ENCODE peak calls at places on chromosomes 3 and 15, in ten cellular contexts. J is activated naive CD8-positive, alpha-beta T cell treated with anti-CD3 and anti-CD28 coated beads for 36 hours; K is skeletal muscle cell; W is colonic mucosa; G is AG20443; A is left lobe of liver; X is omental fat pad; Q is SJSA1; O is sigmoid colon; Z is SHP77 treated with DMSO at 0.1 percent for 48 hours. L is an unnamed sample.

GRCh38 chr3:177810162-177810623 is 612.9 kb upstream of the TBL1XR1 start:
- DNase-seq in A (no peak), J (no peak), O (no peak), W (no peak), K (peak; percentile 81), G (peak; percentile 56), X (no peak), Q (no peak), Z (no peak), L (no peak)

GRCh38 chr3:194166682-194167479 is 30.9 kb downstream of the HES1 start:
- DNase-seq in J (no peak), Q (no peak), X (no peak), K (no peak), O (peak; percentile 73), A (no peak), W (no peak), Z (no peak), G (no peak), L (peak; percentile 35)

GRCh38 chr3:50340404-50341329 is at the start of gene RASSF1:
- DNase-seq in K (no peak), Z (no peak), G (peak; percentile 81), A (no peak), X (no peak), Q (no peak), O (peak; percentile 92), J (peak; percentile 86), W (peak; percentile 86), L (peak; percentile 79)

GRCh38 chr3:44186111-44186672 is 55.5 kb upstream of the TOPAZ1 start:
- DNase-seq in Q (no peak), Z (no peak), O (no peak), A (no peak), J (no peak), K (no peak), W (no peak), G (no peak), X (no peak), L (no peak)

GRCh38 chr15:75109021-75109690 is 85.8 kb downstream of the PPCDC start:
- DNase-seq in J (no peak), X (no peak), A (no peak), Q (no peak), K (no peak), W (no peak), O (no peak), Z (no peak), G (no peak), L (no peak)

GRCh38 chr15:96332854-96333193 is 2.3 kb downstream of the NR2F2 start:
- DNase-seq in O (no peak), G (no peak), J (no peak), W (no peak), A (no peak), X (no peak), Q (no peak), K (no peak), Z (no peak), L (no peak)

GRCh38 chr3:123919353-123919752 is 35.2 kb upstream of the MYLK start:
- DNase-seq in Z (no peak), J (no peak), W (no peak), A (peak; percentile 88), X (no peak), Q (no peak), K (no peak), G (no peak), O (no peak), L (no peak)

GRCh38 chr15:40911139-40911538 is 16.9 kb downstream of the VPS18 start:
- DNase-seq in K (no peak), X (no peak), Z (no peak), J (no peak), A (no peak), W (no peak), G (no peak), Q (no peak), O (no peak), L (no peak)

GRCh38 chr15:31331389-31331788 is 4.8 kb downstream of the KLF13 start:
- DNase-seq in G (no peak), Q (no peak), Z (no peak), J (no peak), X (no peak), A (no peak), W (no peak), O (no peak), K (no peak), L (no peak)

GRCh38 chr15:47461560-47462175 is 255.6 kb upstream of the SEMA6D start:
- DNase-seq in G (no peak), X (no peak), W (no peak), A (no peak), Z (no peak), K (peak; percentile 55), J (no peak), Q (no peak), O (no peak), L (no peak)

GRCh38 chr15:84570164-84570692 is 30.6 kb upstream of the ZSCAN2 start:
- DNase-seq in X (peak; percentile 33), J (peak; percentile 65), Z (no peak), Q (peak; percentile 52), A (peak; percentile 75), O (peak; percentile 80), W (peak; percentile 79), G (peak; percentile 61), K (no peak), L (peak; percentile 82)

GRCh38 chr15:47384316-47384715 is 333.0 kb upstream of the SEMA6D start:
- DNase-seq in W (no peak), A (no peak), Q (no peak), O (no peak), K (peak; percentile 94), G (peak; percentile 71), X (peak; percentile 36), J (no peak), Z (no peak), L (no peak)

GRCh38 chr15:67873777-67874176 is 33.9 kb upstream of the RNU6-1 start:
- DNase-seq in O (no peak), W (no peak), J (no peak), A (no peak), X (no peak), Z (no peak), K (no peak), Q (no peak), G (no peak), L (no peak)

GRCh38 chr3:141965471-141965870 is 89.0 kb downstream of the ATP1B3 start:
- DNase-seq in Z (no peak), Q (no peak), O (no peak), G (no peak), X (no peak), W (no peak), J (no peak), A (no peak), K (no peak), L (no peak)

L was measured in mucosa of descending colon.